ENCODE peak calls at places on chromosome X, in ten cellular contexts. One of them, this sample, is unnamed.

GRCh38 chrX:107360788-107361360 is 88.6 kb upstream of the FRMPD3 start:
- DNase-seq in aorta: no peak
- DNase-seq in stimulated activated naive B cell treated with anti-CD40 and anti-IgM and Interleukin-4, amounts not matched to agents 10 μg/mL and 1 μg/mL and 100 μg/mL, for 72 hours: no peak
- DNase-seq in natural killer cell: no peak
- DNase-seq in activated T-helper 9 cell treated with anti-CD3 and anti-CD28 coated beads, Interleukin-2, amount 50 U/mL, for 16 hours: no peak
- DNase-seq in activated T-helper 1 cell treated with Interleukin-2 at 50 U/mL for 16 hours: no peak
- DNase-seq in neural progenitor cell: no peak
- DNase-seq in activated CD8-positive, alpha-beta memory T cell treated with anti-CD3 and anti-CD28 coated beads for 48 hours: no peak
- DNase-seq in amniotic stem cell: no peak
- DNase-seq in HFFc6: no peak
- DNase-seq in this sample: no peak

GRCh38 chrX:68846536-68846935 is 17.7 kb downstream of the EFNB1 start:
- DNase-seq in activated T-helper 1 cell treated with Interleukin-2 at 50 U/mL for 16 hours: no peak
- DNase-seq in activated T-helper 9 cell treated with anti-CD3 and anti-CD28 coated beads, Interleukin-2, amount 50 U/mL, for 16 hours: no peak
- DNase-seq in aorta: no peak
- DNase-seq in HFFc6: no peak
- DNase-seq in activated CD8-positive, alpha-beta memory T cell treated with anti-CD3 and anti-CD28 coated beads for 48 hours: no peak
- DNase-seq in natural killer cell: no peak
- DNase-seq in stimulated activated naive B cell treated with anti-CD40 and anti-IgM and Interleukin-4, amounts not matched to agents 10 μg/mL and 1 μg/mL and 100 μg/mL, for 72 hours: no peak
- DNase-seq in amniotic stem cell: no peak
- DNase-seq in neural progenitor cell: peak
- DNase-seq in this sample: no peak

GRCh38 chrX:139126493-139126892 is 404.0 kb upstream of the F9 start:
- DNase-seq in activated CD8-positive, alpha-beta memory T cell treated with anti-CD3 and anti-CD28 coated beads for 48 hours: no peak
- DNase-seq in stimulated activated naive B cell treated with anti-CD40 and anti-IgM and Interleukin-4, amounts not matched to agents 10 μg/mL and 1 μg/mL and 100 μg/mL, for 72 hours: peak
- DNase-seq in HFFc6: no peak
- DNase-seq in natural killer cell: no peak
- DNase-seq in activated T-helper 9 cell treated with anti-CD3 and anti-CD28 coated beads, Interleukin-2, amount 50 U/mL, for 16 hours: no peak
- DNase-seq in activated T-helper 1 cell treated with Interleukin-2 at 50 U/mL for 16 hours: no peak
- DNase-seq in neural progenitor cell: peak
- DNase-seq in amniotic stem cell: no peak
- DNase-seq in aorta: no peak
- DNase-seq in this sample: peak

GRCh38 chrX:14497184-14497666 is 32.1 kb upstream of the GLRA2 start:
- DNase-seq in natural killer cell: no peak
- DNase-seq in aorta: no peak
- DNase-seq in HFFc6: no peak
- DNase-seq in stimulated activated naive B cell treated with anti-CD40 and anti-IgM and Interleukin-4, amounts not matched to agents 10 μg/mL and 1 μg/mL and 100 μg/mL, for 72 hours: no peak
- DNase-seq in amniotic stem cell: no peak
- DNase-seq in activated T-helper 9 cell treated with anti-CD3 and anti-CD28 coated beads, Interleukin-2, amount 50 U/mL, for 16 hours: no peak
- DNase-seq in neural progenitor cell: no peak
- DNase-seq in activated CD8-positive, alpha-beta memory T cell treated with anti-CD3 and anti-CD28 coated beads for 48 hours: no peak
- DNase-seq in activated T-helper 1 cell treated with Interleukin-2 at 50 U/mL for 16 hours: no peak
- DNase-seq in this sample: no peak

GRCh38 chrX:141220342-141221008 is 21.8 kb downstream of the SPANXC start:
- DNase-seq in stimulated activated naive B cell treated with anti-CD40 and anti-IgM and Interleukin-4, amounts not matched to agents 10 μg/mL and 1 μg/mL and 100 μg/mL, for 72 hours: no peak
- DNase-seq in aorta: no peak
- DNase-seq in amniotic stem cell: peak
- DNase-seq in HFFc6: peak
- DNase-seq in activated T-helper 9 cell treated with anti-CD3 and anti-CD28 coated beads, Interleukin-2, amount 50 U/mL, for 16 hours: no peak
- DNase-seq in natural killer cell: no peak
- DNase-seq in neural progenitor cell: no peak
- DNase-seq in activated CD8-positive, alpha-beta memory T cell treated with anti-CD3 and anti-CD28 coated beads for 48 hours: no peak
- DNase-seq in activated T-helper 1 cell treated with Interleukin-2 at 50 U/mL for 16 hours: no peak
- DNase-seq in this sample: no peak

GRCh38 chrX:37608156-37608555 is 36.7 kb downstream of the LANCL3 start:
- DNase-seq in neural progenitor cell: no peak
- DNase-seq in activated CD8-positive, alpha-beta memory T cell treated with anti-CD3 and anti-CD28 coated beads for 48 hours: no peak
- DNase-seq in amniotic stem cell: no peak
- DNase-seq in natural killer cell: no peak
- DNase-seq in activated T-helper 9 cell treated with anti-CD3 and anti-CD28 coated beads, Interleukin-2, amount 50 U/mL, for 16 hours: no peak
- DNase-seq in aorta: no peak
- DNase-seq in stimulated activated naive B cell treated with anti-CD40 and anti-IgM and Interleukin-4, amounts not matched to agents 10 μg/mL and 1 μg/mL and 100 μg/mL, for 72 hours: no peak
- DNase-seq in HFFc6: no peak
- DNase-seq in activated T-helper 1 cell treated with Interleukin-2 at 50 U/mL for 16 hours: no peak
- DNase-seq in this sample: no peak

GRCh38 chrX:72568406-72569092 is 4.1 kb downstream of the HDAC8 start:
- DNase-seq in stimulated activated naive B cell treated with anti-CD40 and anti-IgM and Interleukin-4, amounts not matched to agents 10 μg/mL and 1 μg/mL and 100 μg/mL, for 72 hours: no peak
- DNase-seq in amniotic stem cell: no peak
- DNase-seq in activated T-helper 1 cell treated with Interleukin-2 at 50 U/mL for 16 hours: no peak
- DNase-seq in neural progenitor cell: no peak
- DNase-seq in activated CD8-positive, alpha-beta memory T cell treated with anti-CD3 and anti-CD28 coated beads for 48 hours: no peak
- DNase-seq in natural killer cell: no peak
- DNase-seq in aorta: no peak
- DNase-seq in HFFc6: peak
- DNase-seq in activated T-helper 9 cell treated with anti-CD3 and anti-CD28 coated beads, Interleukin-2, amount 50 U/mL, for 16 hours: no peak
- DNase-seq in this sample: no peak

GRCh38 chrX:11632732-11633131 is 33.0 kb downstream of the ARHGAP6 start:
- DNase-seq in amniotic stem cell: no peak
- DNase-seq in aorta: no peak
- DNase-seq in HFFc6: no peak
- DNase-seq in natural killer cell: no peak
- DNase-seq in stimulated activated naive B cell treated with anti-CD40 and anti-IgM and Interleukin-4, amounts not matched to agents 10 μg/mL and 1 μg/mL and 100 μg/mL, for 72 hours: no peak
- DNase-seq in activated T-helper 9 cell treated with anti-CD3 and anti-CD28 coated beads, Interleukin-2, amount 50 U/mL, for 16 hours: no peak
- DNase-seq in activated CD8-positive, alpha-beta memory T cell treated with anti-CD3 and anti-CD28 coated beads for 48 hours: no peak
- DNase-seq in activated T-helper 1 cell treated with Interleukin-2 at 50 U/mL for 16 hours: no peak
- DNase-seq in neural progenitor cell: peak
- DNase-seq in this sample: no peak

GRCh38 chrX:9310596-9310995 is 154.3 kb upstream of the TBL1X start:
- DNase-seq in HFFc6: peak
- DNase-seq in activated T-helper 9 cell treated with anti-CD3 and anti-CD28 coated beads, Interleukin-2, amount 50 U/mL, for 16 hours: no peak
- DNase-seq in activated CD8-positive, alpha-beta memory T cell treated with anti-CD3 and anti-CD28 coated beads for 48 hours: no peak
- DNase-seq in amniotic stem cell: no peak
- DNase-seq in natural killer cell: no peak
- DNase-seq in activated T-helper 1 cell treated with Interleukin-2 at 50 U/mL for 16 hours: no peak
- DNase-seq in aorta: no peak
- DNase-seq in stimulated activated naive B cell treated with anti-CD40 and anti-IgM and Interleukin-4, amounts not matched to agents 10 μg/mL and 1 μg/mL and 100 μg/mL, for 72 hours: no peak
- DNase-seq in neural progenitor cell: no peak
- DNase-seq in this sample: no peak

GRCh38 chrX:40952855-40953254 is 132.4 kb upstream of the USP9X start:
- DNase-seq in aorta: no peak
- DNase-seq in activated T-helper 1 cell treated with Interleukin-2 at 50 U/mL for 16 hours: no peak
- DNase-seq in HFFc6: no peak
- DNase-seq in amniotic stem cell: no peak
- DNase-seq in activated CD8-positive, alpha-beta memory T cell treated with anti-CD3 and anti-CD28 coated beads for 48 hours: no peak
- DNase-seq in neural progenitor cell: no peak
- DNase-seq in natural killer cell: no peak
- DNase-seq in stimulated activated naive B cell treated with anti-CD40 and anti-IgM and Interleukin-4, amounts not matched to agents 10 μg/mL and 1 μg/mL and 100 μg/mL, for 72 hours: peak
- DNase-seq in activated T-helper 9 cell treated with anti-CD3 and anti-CD28 coated beads, Interleukin-2, amount 50 U/mL, for 16 hours: no peak
- DNase-seq in this sample: no peak